ENCODE peak calls at places on chromosomes 16 and 17, in ten cellular contexts. D, O, Q, E, W, T, A, X, C and G are unnamed samples.

GRCh38 chr17:39208136-39208535 is 8.1 kb downstream of the RPL19 start:
- DNase-seq in D (no peak), O (no peak), Q (no peak), E (no peak), W (no peak), T (no peak), A (no peak), X (no peak), C (no peak), G (no peak)

GRCh38 chr17:3986939-3987335 is 22.7 kb upstream of the ATP2A3 start:
- DNase-seq in D (no peak), O (no peak), Q (no peak), E (no peak), W (no peak), T (no peak), A (no peak), X (no peak), C (no peak), G (no peak)

GRCh38 chr17:66250686-66251085 is 21.5 kb upstream of the APOH start:
- DNase-seq in D (no peak), O (no peak), Q (no peak), E (no peak), W (no peak), T (no peak), A (no peak), X (no peak), C (no peak), G (no peak)

GRCh38 chr16:79329163-79329521 is 271.4 kb downstream of the MAF start:
- DNase-seq in D (no peak), O (no peak), Q (no peak), E (no peak), W (no peak), T (no peak), A (no peak), X (no peak), C (no peak), G (peak)

GRCh38 chr16:28283173-28283572 is 9.2 kb upstream of the SBK1 start:
- DNase-seq in D (no peak), O (no peak), Q (no peak), E (no peak), W (no peak), T (no peak), A (no peak), X (no peak), C (no peak), G (no peak)

GRCh38 chr17:68596411-68596945 is 4.7 kb downstream of the FAM20A start:
- DNase-seq in D (no peak), O (no peak), Q (no peak), E (no peak), W (no peak), T (no peak), A (no peak), X (no peak), C (no peak), G (no peak)

GRCh38 chr17:19386974-19387920 is at the start of gene MFAP4:
- DNase-seq in D (no peak), O (no peak), Q (peak), E (no peak), W (no peak), T (no peak), A (no peak), X (peak), C (peak), G (peak)

GRCh38 chr17:40490289-40490853 is 11.1 kb downstream of the TNS4 start:
- DNase-seq in D (no peak), O (no peak), Q (peak), E (peak), W (no peak), T (peak), A (no peak), X (peak), C (peak), G (peak)

GRCh38 chr16:89837014-89837546 is 8.8 kb downstream of the SPIRE2 start:
- DNase-seq in D (no peak), O (no peak), Q (no peak), E (no peak), W (no peak), T (no peak), A (no peak), X (no peak), C (no peak), G (no peak)

GRCh38 chr16:7086842-7087616 is 245.6 kb upstream of the RBFOX1 start:
- DNase-seq in D (peak), O (no peak), Q (no peak), E (peak), W (peak), T (peak), A (no peak), X (peak), C (peak), G (peak)

GRCh38 chr16:3009568-3010390 is 2.9 kb upstream of the CLDN9 start:
- DNase-seq in D (peak), O (no peak), Q (no peak), E (no peak), W (no peak), T (no peak), A (no peak), X (no peak), C (no peak), G (no peak)